ENCODE peak calls at places on chromosomes 3 and 15, in ten cellular contexts. X is heart left ventricle, N is left ventricle myocardium inferior, O is BJ, V is body of pancreas, T is heart right ventricle, B is cardiac muscle cell, Q is A549, Z is astrocyte, E is kidney. C is an unnamed sample.

GRCh38 chr3:41519746-41520145 is 320.4 kb downstream of the CTNNB1 start:
- DNase-seq in Z (no peak), X (no peak), T (no peak), E (no peak), Q (no peak), N (no peak), O (no peak), V (no peak), B (peak), C (no peak)

GRCh38 chr15:86877171-86877631 is 797.5 kb downstream of the AGBL1 start:
- DNase-seq in E (no peak), Q (no peak), O (no peak), T (no peak), N (no peak), X (no peak), Z (peak), V (no peak), B (no peak), C (no peak)

GRCh38 chr3:17967111-17967510 is 224.7 kb upstream of the TBC1D5 start:
- DNase-seq in V (no peak), O (no peak), Q (no peak), Z (no peak), T (no peak), X (no peak), N (no peak), E (no peak), B (no peak), C (no peak)

GRCh38 chr3:183151716-183152385 is 10.7 kb downstream of the LAMP3 start:
- DNase-seq in B (no peak), V (no peak), E (no peak), N (no peak), Z (no peak), T (no peak), X (no peak), O (no peak), Q (no peak), C (no peak)

GRCh38 chr15:67072951-67073350 is 7.5 kb downstream of the SMAD3 start:
- DNase-seq in E (no peak), Q (no peak), T (no peak), B (peak), N (no peak), O (no peak), X (no peak), V (no peak), Z (no peak), C (no peak)

GRCh38 chr3:8416965-8417364 is 84.7 kb upstream of the LMCD1 start:
- DNase-seq in O (no peak), E (no peak), V (peak), X (no peak), T (no peak), Z (no peak), Q (no peak), N (no peak), B (peak), C (peak)

GRCh38 chr3:40103829-40104228 is 205.7 kb upstream of the EIF1B start:
- DNase-seq in E (no peak), X (no peak), Z (no peak), B (no peak), Q (no peak), V (no peak), O (no peak), T (no peak), N (no peak), C (no peak)

GRCh38 chr3:172520332-172520831 is 2.8 kb downstream of the TNFSF10 start:
- DNase-seq in E (no peak), Q (no peak), V (no peak), N (no peak), O (peak), Z (peak), B (peak), X (no peak), T (no peak), C (no peak)

GRCh38 chr3:31777092-31777491 is 204.0 kb downstream of the OSBPL10 start:
- DNase-seq in T (no peak), Z (no peak), X (no peak), O (no peak), V (no peak), N (no peak), B (no peak), E (no peak), Q (no peak), C (no peak)

GRCh38 chr15:55221090-55222011 is 24.6 kb upstream of the RSL24D1 start:
- DNase-seq in N (no peak), Q (peak), X (no peak), V (no peak), O (peak), E (no peak), B (peak), T (no peak), Z (peak), C (no peak)

GRCh38 chr15:41695750-41696436 is 35.7 kb downstream of the MGA start:
- DNase-seq in V (no peak), N (no peak), T (peak), X (no peak), B (peak), O (no peak), Z (peak), Q (peak), E (no peak), C (peak)

GRCh38 chr3:184176377-184177330 is 2.0 kb downstream of the AP2M1 start:
- DNase-seq in Q (peak), Z (peak), O (peak), B (peak), X (peak), E (peak), T (peak), N (peak), V (peak), C (peak)

GRCh38 chr15:68028808-68029207 is 25.3 kb upstream of the PIAS1 start:
- DNase-seq in T (no peak), Q (no peak), E (no peak), N (no peak), Z (no peak), V (no peak), B (no peak), X (no peak), O (no peak), C (no peak)

GRCh38 chr3:178439504-178439903 is 96.7 kb upstream of the KCNMB2 start:
- DNase-seq in E (no peak), B (peak), N (no peak), Q (peak), V (no peak), X (no peak), O (no peak), T (no peak), Z (peak), C (no peak)

GRCh38 chr15:98954411-98954810 is 53.2 kb downstream of the PGPEP1L start:
- DNase-seq in E (peak), Q (no peak), O (peak), N (peak), X (peak), Z (peak), T (peak), B (peak), V (peak), C (no peak)

GRCh38 chr3:172647823-172648222 is 63.0 kb downstream of the NCEH1 start:
- DNase-seq in V (peak), B (no peak), Q (no peak), T (no peak), X (no peak), O (no peak), N (no peak), E (no peak), Z (no peak), C (no peak)

GRCh38 chr15:51132384-51133139 is 37.9 kb upstream of the TNFAIP8L3 start:
- DNase-seq in B (peak), N (no peak), X (no peak), Z (peak), Q (peak), T (peak), E (no peak), O (peak), V (no peak), C (peak)

GRCh38 chr3:119690043-119690656 is 12.7 kb upstream of the CFAP91 start:
- DNase-seq in Q (peak), O (no peak), X (no peak), B (peak), N (no peak), Z (no peak), E (no peak), V (peak), T (no peak), C (no peak)

GRCh38 chr3:64295594-64295993 is 70.3 kb upstream of the PRICKLE2 start:
- DNase-seq in V (peak), Z (peak), X (no peak), O (peak), N (no peak), T (no peak), E (no peak), B (peak), Q (no peak), C (no peak)

GRCh38 chr3:151439652-151440125 is 21.2 kb downstream of the IGSF10 start:
- DNase-seq in T (peak), B (peak), N (no peak), X (no peak), Q (peak), V (peak), E (no peak), O (peak), Z (peak), C (no peak)

GRCh38 chr3:101381809-101382208 is 61.4 kb upstream of the IMPG2 start:
- DNase-seq in Q (no peak), N (no peak), X (no peak), V (no peak), E (no peak), Z (peak), O (peak), T (no peak), B (peak), C (no peak)

GRCh38 chr15:78438595-78439285 is 724 bp downstream of the IREB2 start:
- DNase-seq in B (peak), Q (peak), E (no peak), X (no peak), T (peak), O (no peak), V (no peak), Z (peak), N (no peak), C (peak)

GRCh38 chr15:62257991-62258390 is 92.9 kb upstream of the C2CD4B start:
- DNase-seq in Z (no peak), Q (no peak), E (no peak), V (no peak), O (no peak), X (no peak), N (no peak), T (no peak), B (no peak), C (no peak)

GRCh38 chr3:66165679-66166078 is 55.1 kb upstream of the SLC25A26 start:
- DNase-seq in V (no peak), B (no peak), Z (no peak), Q (no peak), E (no peak), N (no peak), X (no peak), O (no peak), T (no peak), C (no peak)

GRCh38 chr3:30504939-30505338 is 101.5 kb upstream of the TGFBR2 start:
- DNase-seq in N (no peak), B (no peak), X (no peak), Z (peak), E (no peak), O (no peak), V (no peak), Q (no peak), T (no peak), C (no peak)

GRCh38 chr3:20142517-20142916 is 43.5 kb downstream of the SGO1 start:
- DNase-seq in E (no peak), N (no peak), T (no peak), Z (no peak), Q (no peak), X (no peak), V (no peak), B (no peak), O (no peak), C (no peak)

GRCh38 chr3:177471733-177472480 is 274.6 kb upstream of the TBL1XR1 start:
- DNase-seq in O (no peak), B (no peak), E (no peak), V (no peak), Q (no peak), X (no peak), T (no peak), Z (no peak), N (no peak), C (no peak)

GRCh38 chr15:78387678-78388077 is 47.5 kb downstream of the CRABP1 start:
- DNase-seq in V (no peak), Q (no peak), Z (no peak), O (no peak), X (no peak), T (no peak), E (no peak), N (no peak), B (no peak), C (no peak)

GRCh38 chr15:40361640-40362039 is 3.6 kb downstream of the DISP2 start:
- DNase-seq in T (no peak), E (no peak), N (no peak), Q (no peak), X (no peak), B (no peak), V (no peak), O (no peak), Z (no peak), C (no peak)

GRCh38 chr3:13932578-13933295 is 52.9 kb upstream of the WNT7A start:
- DNase-seq in E (no peak), B (peak), V (no peak), Z (no peak), T (no peak), O (no peak), Q (no peak), X (no peak), N (no peak), C (no peak)

GRCh38 chr3:12312010-12312409 is 23.1 kb downstream of the PPARG start:
- DNase-seq in O (no peak), Z (no peak), N (no peak), X (no peak), T (no peak), V (no peak), E (no peak), B (no peak), Q (no peak), C (no peak)

GRCh38 chr3:148975277-148975676 is 16.1 kb upstream of the GYG1 start:
- DNase-seq in N (peak), Z (no peak), E (no peak), V (no peak), T (peak), B (peak), O (no peak), X (peak), Q (no peak), C (no peak)

GRCh38 chr3:16398542-16399126 is 114.9 kb downstream of the RFTN1 start:
- DNase-seq in B (no peak), T (no peak), V (no peak), Z (no peak), E (no peak), N (no peak), Q (no peak), O (no peak), X (no peak), C (no peak)

GRCh38 chr3:16401273-16401672 is 112.2 kb downstream of the RFTN1 start:
- DNase-seq in T (no peak), B (no peak), Q (no peak), O (no peak), Z (no peak), N (no peak), V (no peak), E (no peak), X (no peak), C (no peak)

GRCh38 chr3:16402451-16402850 is 111.0 kb downstream of the RFTN1 start:
- DNase-seq in Q (no peak), X (no peak), T (no peak), E (no peak), Z (peak), O (no peak), V (no peak), N (no peak), B (peak), C (no peak)

GRCh38 chr3:16400143-16400935 is 113.2 kb downstream of the RFTN1 start:
- DNase-seq in E (no peak), N (no peak), V (no peak), X (no peak), O (no peak), Z (no peak), Q (no peak), B (no peak), T (no peak), C (no peak)

GRCh38 chr3:16399473-16399872 is 114.0 kb downstream of the RFTN1 start:
- DNase-seq in X (no peak), N (peak), Q (peak), T (peak), E (peak), O (peak), Z (peak), V (no peak), B (peak), C (peak)
- TF ChIP-seq CTCF in X (no peak), N (peak), Q (no peak), T (no peak), E (no peak), O (peak), Z (peak), V (no peak), B (peak), C (peak)

DNA sequence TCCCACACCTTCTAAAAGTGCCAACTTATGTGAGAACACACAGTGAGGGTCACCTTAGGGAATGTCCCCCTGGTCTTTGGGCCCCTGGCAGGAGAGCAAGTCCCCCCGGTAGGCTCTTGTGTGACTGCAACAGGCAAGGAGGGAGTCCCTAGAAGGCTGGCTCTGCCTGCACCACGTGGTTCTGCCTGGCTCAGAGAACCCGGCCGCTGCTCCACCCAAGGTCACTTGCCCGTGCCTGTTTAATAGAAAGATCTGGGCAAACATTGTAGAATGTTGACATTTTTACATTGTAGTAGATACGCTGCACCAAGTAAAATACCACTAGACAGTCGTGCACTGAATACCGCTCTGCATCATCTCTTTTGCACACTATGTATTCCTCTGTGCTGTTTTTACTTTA is 21.9 kb downstream of the GABRA5 start:
- DNase-seq in T (no peak), Z (no peak), B (no peak), N (no peak), O (no peak), E (no peak), V (peak), X (no peak), Q (peak), C (no peak)
- H3K4me3 ChIP-seq in T (no peak), Z (no peak), B (no peak), N (no peak), O (no peak), E (no peak), V (no peak), X (no peak), Q (no peak), C (no peak)

GRCh38 chr15:59035157-59035556 is 47.7 kb downstream of the RNF111 start:
- DNase-seq in T (no peak), O (no peak), E (no peak), N (no peak), V (no peak), B (no peak), X (no peak), Z (no peak), Q (no peak), C (no peak)
- TF ChIP-seq CTCF in T (no peak), O (no peak), E (no peak), N (no peak), V (no peak), B (no peak), X (no peak), Z (no peak), Q (no peak), C (no peak)

DNA sequence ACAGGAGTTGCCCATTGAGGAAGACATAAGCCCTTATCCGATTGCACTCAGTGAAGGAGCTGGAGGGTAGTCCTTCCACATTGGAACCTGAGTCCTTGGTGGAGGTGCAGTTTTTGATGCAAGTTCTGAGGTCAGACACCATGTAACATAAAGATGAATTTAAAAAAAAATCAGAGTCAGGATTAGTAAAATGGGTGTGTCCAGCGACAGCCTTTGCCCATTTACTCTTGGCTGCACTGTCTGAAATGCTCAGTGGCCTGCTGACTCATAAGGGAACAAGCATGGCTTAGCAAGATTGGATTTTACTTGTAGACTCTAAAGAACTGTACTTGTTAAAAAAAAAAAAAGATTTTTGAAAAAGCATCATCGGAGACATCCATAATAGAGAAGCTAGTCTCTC is 241.1 kb upstream of the TOPAZ1 start:
- DNase-seq in T (no peak), Q (no peak), O (no peak), Z (peak), V (no peak), X (no peak), B (no peak), N (no peak), E (no peak), C (no peak)
- H3K4me3 ChIP-seq in T (no peak), Q (peak), O (peak), Z (peak), V (no peak), X (no peak), B (no peak), N (no peak), E (peak), C (no peak)

DNA sequence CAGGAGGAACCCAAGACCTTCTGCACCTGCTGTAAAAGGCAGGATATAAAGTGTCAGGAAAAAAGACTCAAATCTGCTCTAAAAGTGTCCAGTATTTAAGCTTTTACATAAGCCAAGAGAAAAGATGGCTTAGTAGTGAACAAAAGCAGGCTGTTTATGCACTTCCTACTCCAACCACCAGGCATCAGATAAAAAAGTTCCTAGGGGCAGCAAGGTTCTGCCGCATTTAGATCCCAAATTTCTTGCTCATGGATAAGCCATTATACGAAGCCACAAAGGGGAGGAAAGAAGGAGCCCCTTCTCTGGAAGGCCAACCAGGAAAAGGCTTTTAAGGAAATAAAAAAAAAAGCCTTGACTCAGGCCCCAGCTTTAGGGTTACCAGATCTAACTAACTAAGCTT is 10.6 kb upstream of the SLC9C1 start:
- DNase-seq in T (no peak), X (no peak), E (no peak), O (no peak), V (no peak), Q (no peak), Z (peak), N (no peak), B (peak), C (no peak)
- TF ChIP-seq CTCF in T (no peak), X (peak), E (no peak), O (peak), V (no peak), Q (no peak), Z (peak), N (peak), B (peak), C (no peak)

DNA sequence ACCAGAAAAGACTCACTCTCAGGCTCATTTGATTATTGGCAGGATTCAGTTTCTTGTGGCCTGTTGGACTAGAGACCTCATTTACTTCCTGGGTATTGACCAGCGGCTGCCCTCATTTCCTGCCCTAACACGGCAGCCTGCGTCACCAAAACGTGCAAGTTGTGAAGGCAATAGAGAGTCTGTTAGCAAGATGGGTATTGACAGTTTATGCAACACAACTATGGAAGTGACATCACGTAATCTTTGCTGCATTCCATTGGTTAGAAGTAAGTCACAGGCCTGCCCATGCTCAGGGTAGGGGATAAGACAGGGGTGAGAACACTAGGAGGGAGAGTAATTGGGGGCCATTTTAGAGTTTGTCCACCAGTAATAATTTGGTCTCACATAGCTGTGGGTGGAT is 83.1 kb downstream of the EDEM1 start:
- DNase-seq in E (no peak), Q (no peak), Z (no peak), V (no peak), N (no peak), B (no peak), T (no peak), X (no peak), O (no peak), C (no peak)
- H3K4me3 ChIP-seq in E (no peak), Q (no peak), Z (no peak), V (no peak), N (no peak), B (no peak), T (no peak), X (no peak), O (no peak), C (no peak)

DNA sequence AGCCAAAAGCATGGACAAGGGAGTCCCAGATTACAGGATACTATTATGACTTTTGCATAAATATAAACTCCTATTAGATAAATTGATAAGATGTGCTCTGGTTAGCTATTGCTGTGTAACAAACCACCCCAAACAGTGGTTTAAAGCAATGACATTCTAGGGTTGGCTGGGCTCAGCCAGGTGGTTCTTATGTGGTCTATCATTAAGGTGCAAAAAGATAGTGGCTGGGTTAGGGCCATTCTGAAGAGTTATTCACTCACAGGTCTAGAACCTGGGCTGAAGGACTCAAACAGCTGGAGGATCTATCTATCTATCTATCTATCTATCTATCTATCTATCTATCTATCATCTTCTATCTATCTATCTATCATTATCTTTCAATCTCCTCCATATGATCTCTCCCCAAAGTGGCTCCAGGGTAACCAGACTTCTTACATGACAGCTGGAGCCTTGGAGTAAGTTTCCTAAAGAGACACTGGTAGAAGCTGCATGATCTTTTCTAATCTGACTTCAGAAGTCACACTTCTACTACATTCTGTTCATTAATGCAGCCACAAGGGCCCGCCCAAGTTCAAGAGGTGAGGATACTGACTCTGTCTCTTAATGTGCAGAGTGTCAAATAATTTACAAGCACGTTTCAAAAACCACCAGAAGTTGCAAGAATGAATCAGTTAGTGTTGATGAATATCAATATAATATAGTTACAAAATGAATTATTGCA is 74.9 kb upstream of the XCR1 start:
- DNase-seq in O (no peak), E (no peak), V (no peak), B (no peak), T (no peak), N (no peak), Z (no peak), X (no peak), Q (no peak), C (no peak)
- TF ChIP-seq CTCF in O (no peak), E (no peak), V (no peak), B (no peak), T (no peak), N (no peak), Z (no peak), X (no peak), Q (no peak), C (no peak)

C was measured in WERI-Rb-1.